ENCODE peak calls at places on chromosomes 12 and 14, in eight cellular contexts. One of them, this sample, is unnamed.

GRCh38 chr14:99549684-99550083 is 54.3 kb downstream of the CCDC85C start:
- DNase-seq in CD4-positive, CD25-positive, alpha-beta regulatory T cell: no peak
- DNase-seq in retina: peak
- DNase-seq in stimulated activated CD4-positive, alpha-beta T cell treated with anti-CD3 and anti-CD28 coated beads, Interleukin-1b, Interleukin-23, amount 100 ng/mL, for 1 hour: no peak
- DNase-seq in GM04504: no peak
- DNase-seq in psoas muscle: no peak
- DNase-seq in activated CD4-positive, alpha-beta T cell treated with anti-CD3 and anti-CD28 coated beads for 36 hours: no peak
- DNase-seq in T47D: peak
- DNase-seq in this sample: no peak

GRCh38 chr14:50070840-50071548 is 45.4 kb downstream of the VCPKMT start:
- DNase-seq in CD4-positive, CD25-positive, alpha-beta regulatory T cell: no peak
- DNase-seq in retina: no peak
- DNase-seq in stimulated activated CD4-positive, alpha-beta T cell treated with anti-CD3 and anti-CD28 coated beads, Interleukin-1b, Interleukin-23, amount 100 ng/mL, for 1 hour: no peak
- DNase-seq in GM04504: no peak
- DNase-seq in psoas muscle: no peak
- DNase-seq in activated CD4-positive, alpha-beta T cell treated with anti-CD3 and anti-CD28 coated beads for 36 hours: no peak
- DNase-seq in T47D: no peak
- DNase-seq in this sample: no peak

GRCh38 chr12:70683976-70684375 is 46.7 kb upstream of the PTPRB start:
- DNase-seq in CD4-positive, CD25-positive, alpha-beta regulatory T cell: no peak
- DNase-seq in retina: no peak
- DNase-seq in stimulated activated CD4-positive, alpha-beta T cell treated with anti-CD3 and anti-CD28 coated beads, Interleukin-1b, Interleukin-23, amount 100 ng/mL, for 1 hour: no peak
- DNase-seq in GM04504: no peak
- DNase-seq in psoas muscle: no peak
- DNase-seq in activated CD4-positive, alpha-beta T cell treated with anti-CD3 and anti-CD28 coated beads for 36 hours: no peak
- DNase-seq in T47D: no peak
- DNase-seq in this sample: no peak

GRCh38 chr12:8037046-8037663 is 4.6 kb downstream of the FOXJ2 start:
- DNase-seq in CD4-positive, CD25-positive, alpha-beta regulatory T cell: peak
- DNase-seq in retina: no peak
- DNase-seq in stimulated activated CD4-positive, alpha-beta T cell treated with anti-CD3 and anti-CD28 coated beads, Interleukin-1b, Interleukin-23, amount 100 ng/mL, for 1 hour: no peak
- DNase-seq in GM04504: no peak
- DNase-seq in psoas muscle: no peak
- DNase-seq in activated CD4-positive, alpha-beta T cell treated with anti-CD3 and anti-CD28 coated beads for 36 hours: no peak
- DNase-seq in T47D: no peak
- DNase-seq in this sample: no peak

GRCh38 chr12:58443273-58443980 is 476.9 kb downstream of the LRIG3 start:
- DNase-seq in CD4-positive, CD25-positive, alpha-beta regulatory T cell: peak
- DNase-seq in retina: no peak
- DNase-seq in stimulated activated CD4-positive, alpha-beta T cell treated with anti-CD3 and anti-CD28 coated beads, Interleukin-1b, Interleukin-23, amount 100 ng/mL, for 1 hour: no peak
- DNase-seq in GM04504: no peak
- DNase-seq in psoas muscle: no peak
- DNase-seq in activated CD4-positive, alpha-beta T cell treated with anti-CD3 and anti-CD28 coated beads for 36 hours: peak
- DNase-seq in T47D: peak
- DNase-seq in this sample: no peak

GRCh38 chr12:122395319-122395718 is 27.1 kb downstream of the CLIP1 start:
- DNase-seq in CD4-positive, CD25-positive, alpha-beta regulatory T cell: peak
- DNase-seq in retina: no peak
- DNase-seq in stimulated activated CD4-positive, alpha-beta T cell treated with anti-CD3 and anti-CD28 coated beads, Interleukin-1b, Interleukin-23, amount 100 ng/mL, for 1 hour: no peak
- DNase-seq in GM04504: peak
- DNase-seq in psoas muscle: no peak
- DNase-seq in activated CD4-positive, alpha-beta T cell treated with anti-CD3 and anti-CD28 coated beads for 36 hours: no peak
- DNase-seq in T47D: peak
- DNase-seq in this sample: no peak

GRCh38 chr12:115626210-115626609 is 651.3 kb downstream of the MED13L start:
- DNase-seq in CD4-positive, CD25-positive, alpha-beta regulatory T cell: no peak
- DNase-seq in retina: no peak
- DNase-seq in stimulated activated CD4-positive, alpha-beta T cell treated with anti-CD3 and anti-CD28 coated beads, Interleukin-1b, Interleukin-23, amount 100 ng/mL, for 1 hour: no peak
- DNase-seq in GM04504: no peak
- DNase-seq in psoas muscle: no peak
- DNase-seq in activated CD4-positive, alpha-beta T cell treated with anti-CD3 and anti-CD28 coated beads for 36 hours: no peak
- DNase-seq in T47D: no peak
- DNase-seq in this sample: no peak

GRCh38 chr14:74488788-74489397 is 4.2 kb downstream of the NPC2 start:
- DNase-seq in CD4-positive, CD25-positive, alpha-beta regulatory T cell: peak
- DNase-seq in retina: no peak
- DNase-seq in stimulated activated CD4-positive, alpha-beta T cell treated with anti-CD3 and anti-CD28 coated beads, Interleukin-1b, Interleukin-23, amount 100 ng/mL, for 1 hour: no peak
- DNase-seq in GM04504: no peak
- DNase-seq in psoas muscle: no peak
- DNase-seq in activated CD4-positive, alpha-beta T cell treated with anti-CD3 and anti-CD28 coated beads for 36 hours: no peak
- DNase-seq in T47D: no peak
- DNase-seq in this sample: no peak

GRCh38 chr12:55728932-55729591 is at the start of gene CD63:
- DNase-seq in CD4-positive, CD25-positive, alpha-beta regulatory T cell: peak
- DNase-seq in retina: peak
- DNase-seq in stimulated activated CD4-positive, alpha-beta T cell treated with anti-CD3 and anti-CD28 coated beads, Interleukin-1b, Interleukin-23, amount 100 ng/mL, for 1 hour: peak
- DNase-seq in GM04504: peak
- DNase-seq in psoas muscle: peak
- DNase-seq in activated CD4-positive, alpha-beta T cell treated with anti-CD3 and anti-CD28 coated beads for 36 hours: peak
- DNase-seq in T47D: peak
- DNase-seq in this sample: no peak

GRCh38 chr14:102071283-102071998 is 15.4 kb downstream of the HSP90AA1 start:
- DNase-seq in CD4-positive, CD25-positive, alpha-beta regulatory T cell: no peak
- DNase-seq in retina: no peak
- DNase-seq in stimulated activated CD4-positive, alpha-beta T cell treated with anti-CD3 and anti-CD28 coated beads, Interleukin-1b, Interleukin-23, amount 100 ng/mL, for 1 hour: no peak
- DNase-seq in GM04504: no peak
- DNase-seq in psoas muscle: no peak
- DNase-seq in activated CD4-positive, alpha-beta T cell treated with anti-CD3 and anti-CD28 coated beads for 36 hours: no peak
- DNase-seq in T47D: no peak
- DNase-seq in this sample: no peak

GRCh38 chr12:42498549-42499247 is 90.8 kb downstream of the PRICKLE1 start:
- DNase-seq in CD4-positive, CD25-positive, alpha-beta regulatory T cell: no peak
- DNase-seq in retina: no peak
- DNase-seq in stimulated activated CD4-positive, alpha-beta T cell treated with anti-CD3 and anti-CD28 coated beads, Interleukin-1b, Interleukin-23, amount 100 ng/mL, for 1 hour: no peak
- DNase-seq in GM04504: no peak
- DNase-seq in psoas muscle: no peak
- DNase-seq in activated CD4-positive, alpha-beta T cell treated with anti-CD3 and anti-CD28 coated beads for 36 hours: no peak
- DNase-seq in T47D: no peak
- DNase-seq in this sample: no peak

GRCh38 chr12:27652174-27652763 is 44.0 kb upstream of the REP15 start:
- DNase-seq in CD4-positive, CD25-positive, alpha-beta regulatory T cell: peak
- DNase-seq in retina: peak
- DNase-seq in stimulated activated CD4-positive, alpha-beta T cell treated with anti-CD3 and anti-CD28 coated beads, Interleukin-1b, Interleukin-23, amount 100 ng/mL, for 1 hour: no peak
- DNase-seq in GM04504: peak
- DNase-seq in psoas muscle: no peak
- DNase-seq in activated CD4-positive, alpha-beta T cell treated with anti-CD3 and anti-CD28 coated beads for 36 hours: peak
- DNase-seq in T47D: peak
- DNase-seq in this sample: no peak

GRCh38 chr12:75631809-75632208 is 120.4 kb upstream of the KRR1 start:
- DNase-seq in CD4-positive, CD25-positive, alpha-beta regulatory T cell: no peak
- DNase-seq in retina: no peak
- DNase-seq in stimulated activated CD4-positive, alpha-beta T cell treated with anti-CD3 and anti-CD28 coated beads, Interleukin-1b, Interleukin-23, amount 100 ng/mL, for 1 hour: no peak
- DNase-seq in GM04504: no peak
- DNase-seq in psoas muscle: no peak
- DNase-seq in activated CD4-positive, alpha-beta T cell treated with anti-CD3 and anti-CD28 coated beads for 36 hours: no peak
- DNase-seq in T47D: no peak
- DNase-seq in this sample: no peak

GRCh38 chr12:42759622-42760273 is 170.2 kb upstream of the PRICKLE1 start:
- DNase-seq in CD4-positive, CD25-positive, alpha-beta regulatory T cell: no peak
- DNase-seq in retina: no peak
- DNase-seq in stimulated activated CD4-positive, alpha-beta T cell treated with anti-CD3 and anti-CD28 coated beads, Interleukin-1b, Interleukin-23, amount 100 ng/mL, for 1 hour: no peak
- DNase-seq in GM04504: peak
- DNase-seq in psoas muscle: peak
- DNase-seq in activated CD4-positive, alpha-beta T cell treated with anti-CD3 and anti-CD28 coated beads for 36 hours: no peak
- DNase-seq in T47D: peak
- DNase-seq in this sample: no peak

GRCh38 chr12:94266796-94267529 is 118.6 kb downstream of the PLXNC1 start:
- DNase-seq in CD4-positive, CD25-positive, alpha-beta regulatory T cell: no peak
- DNase-seq in retina: no peak
- DNase-seq in stimulated activated CD4-positive, alpha-beta T cell treated with anti-CD3 and anti-CD28 coated beads, Interleukin-1b, Interleukin-23, amount 100 ng/mL, for 1 hour: no peak
- DNase-seq in GM04504: peak
- DNase-seq in psoas muscle: no peak
- DNase-seq in activated CD4-positive, alpha-beta T cell treated with anti-CD3 and anti-CD28 coated beads for 36 hours: no peak
- DNase-seq in T47D: peak
- DNase-seq in this sample: no peak

GRCh38 chr12:48995061-48995879 is 3.9 kb downstream of the DDN start:
- DNase-seq in CD4-positive, CD25-positive, alpha-beta regulatory T cell: no peak
- DNase-seq in retina: peak
- DNase-seq in stimulated activated CD4-positive, alpha-beta T cell treated with anti-CD3 and anti-CD28 coated beads, Interleukin-1b, Interleukin-23, amount 100 ng/mL, for 1 hour: no peak
- DNase-seq in GM04504: no peak
- DNase-seq in psoas muscle: peak
- DNase-seq in activated CD4-positive, alpha-beta T cell treated with anti-CD3 and anti-CD28 coated beads for 36 hours: peak
- DNase-seq in T47D: peak
- DNase-seq in this sample: no peak

GRCh38 chr14:56394826-56395543 is 184.6 kb upstream of the TMEM260 start:
- DNase-seq in CD4-positive, CD25-positive, alpha-beta regulatory T cell: no peak
- DNase-seq in retina: no peak
- DNase-seq in stimulated activated CD4-positive, alpha-beta T cell treated with anti-CD3 and anti-CD28 coated beads, Interleukin-1b, Interleukin-23, amount 100 ng/mL, for 1 hour: no peak
- DNase-seq in GM04504: no peak
- DNase-seq in psoas muscle: no peak
- DNase-seq in activated CD4-positive, alpha-beta T cell treated with anti-CD3 and anti-CD28 coated beads for 36 hours: no peak
- DNase-seq in T47D: no peak
- DNase-seq in this sample: no peak

GRCh38 chr12:5487971-5488955 is 56.4 kb downstream of the NTF3 start:
- DNase-seq in CD4-positive, CD25-positive, alpha-beta regulatory T cell: no peak
- DNase-seq in retina: no peak
- DNase-seq in stimulated activated CD4-positive, alpha-beta T cell treated with anti-CD3 and anti-CD28 coated beads, Interleukin-1b, Interleukin-23, amount 100 ng/mL, for 1 hour: no peak
- DNase-seq in GM04504: no peak
- DNase-seq in psoas muscle: no peak
- DNase-seq in activated CD4-positive, alpha-beta T cell treated with anti-CD3 and anti-CD28 coated beads for 36 hours: no peak
- DNase-seq in T47D: no peak
- DNase-seq in this sample: no peak

GRCh38 chr12:52243264-52243773 is 10.3 kb downstream of the KRT7 start:
- DNase-seq in CD4-positive, CD25-positive, alpha-beta regulatory T cell: no peak
- DNase-seq in retina: no peak
- DNase-seq in stimulated activated CD4-positive, alpha-beta T cell treated with anti-CD3 and anti-CD28 coated beads, Interleukin-1b, Interleukin-23, amount 100 ng/mL, for 1 hour: no peak
- DNase-seq in GM04504: no peak
- DNase-seq in psoas muscle: peak
- DNase-seq in activated CD4-positive, alpha-beta T cell treated with anti-CD3 and anti-CD28 coated beads for 36 hours: no peak
- DNase-seq in T47D: peak
- DNase-seq in this sample: no peak

GRCh38 chr12:56574210-56574609 is 52.6 kb downstream of the RBMS2 start:
- DNase-seq in CD4-positive, CD25-positive, alpha-beta regulatory T cell: no peak
- DNase-seq in retina: no peak
- DNase-seq in stimulated activated CD4-positive, alpha-beta T cell treated with anti-CD3 and anti-CD28 coated beads, Interleukin-1b, Interleukin-23, amount 100 ng/mL, for 1 hour: no peak
- DNase-seq in GM04504: no peak
- DNase-seq in psoas muscle: no peak
- DNase-seq in activated CD4-positive, alpha-beta T cell treated with anti-CD3 and anti-CD28 coated beads for 36 hours: no peak
- DNase-seq in T47D: no peak
- DNase-seq in this sample: no peak

GRCh38 chr14:71586131-71586893 is 345.9 kb upstream of the RGS6 start:
- DNase-seq in CD4-positive, CD25-positive, alpha-beta regulatory T cell: no peak
- DNase-seq in retina: peak
- DNase-seq in stimulated activated CD4-positive, alpha-beta T cell treated with anti-CD3 and anti-CD28 coated beads, Interleukin-1b, Interleukin-23, amount 100 ng/mL, for 1 hour: no peak
- DNase-seq in GM04504: no peak
- DNase-seq in psoas muscle: no peak
- DNase-seq in activated CD4-positive, alpha-beta T cell treated with anti-CD3 and anti-CD28 coated beads for 36 hours: no peak
- DNase-seq in T47D: no peak
- DNase-seq in this sample: no peak

GRCh38 chr12:113019045-113019444 is 37.5 kb upstream of the DTX1 start:
- DNase-seq in CD4-positive, CD25-positive, alpha-beta regulatory T cell: no peak
- DNase-seq in retina: no peak
- DNase-seq in stimulated activated CD4-positive, alpha-beta T cell treated with anti-CD3 and anti-CD28 coated beads, Interleukin-1b, Interleukin-23, amount 100 ng/mL, for 1 hour: no peak
- DNase-seq in GM04504: no peak
- DNase-seq in psoas muscle: no peak
- DNase-seq in activated CD4-positive, alpha-beta T cell treated with anti-CD3 and anti-CD28 coated beads for 36 hours: no peak
- DNase-seq in T47D: no peak
- DNase-seq in this sample: no peak

GRCh38 chr12:105214670-105215375 is 21.2 kb downstream of the APPL2 start:
- DNase-seq in CD4-positive, CD25-positive, alpha-beta regulatory T cell: no peak
- DNase-seq in retina: no peak
- DNase-seq in stimulated activated CD4-positive, alpha-beta T cell treated with anti-CD3 and anti-CD28 coated beads, Interleukin-1b, Interleukin-23, amount 100 ng/mL, for 1 hour: no peak
- DNase-seq in GM04504: no peak
- DNase-seq in psoas muscle: no peak
- DNase-seq in activated CD4-positive, alpha-beta T cell treated with anti-CD3 and anti-CD28 coated beads for 36 hours: no peak
- DNase-seq in T47D: peak
- DNase-seq in this sample: no peak

GRCh38 chr12:104370989-104371870 is 67.7 kb downstream of the EID3 start:
- DNase-seq in CD4-positive, CD25-positive, alpha-beta regulatory T cell: no peak
- DNase-seq in retina: no peak
- DNase-seq in stimulated activated CD4-positive, alpha-beta T cell treated with anti-CD3 and anti-CD28 coated beads, Interleukin-1b, Interleukin-23, amount 100 ng/mL, for 1 hour: no peak
- DNase-seq in GM04504: no peak
- DNase-seq in psoas muscle: no peak
- DNase-seq in activated CD4-positive, alpha-beta T cell treated with anti-CD3 and anti-CD28 coated beads for 36 hours: no peak
- DNase-seq in T47D: peak
- DNase-seq in this sample: no peak

GRCh38 chr12:89949457-89950195 is 241.0 kb upstream of the ATP2B1 start:
- DNase-seq in CD4-positive, CD25-positive, alpha-beta regulatory T cell: peak
- DNase-seq in retina: no peak
- DNase-seq in stimulated activated CD4-positive, alpha-beta T cell treated with anti-CD3 and anti-CD28 coated beads, Interleukin-1b, Interleukin-23, amount 100 ng/mL, for 1 hour: no peak
- DNase-seq in GM04504: peak
- DNase-seq in psoas muscle: no peak
- DNase-seq in activated CD4-positive, alpha-beta T cell treated with anti-CD3 and anti-CD28 coated beads for 36 hours: peak
- DNase-seq in T47D: no peak
- DNase-seq in this sample: no peak

GRCh38 chr14:75615200-75615599 is 36.8 kb downstream of the FLVCR2 start:
- DNase-seq in CD4-positive, CD25-positive, alpha-beta regulatory T cell: no peak
- DNase-seq in retina: no peak
- DNase-seq in stimulated activated CD4-positive, alpha-beta T cell treated with anti-CD3 and anti-CD28 coated beads, Interleukin-1b, Interleukin-23, amount 100 ng/mL, for 1 hour: no peak
- DNase-seq in GM04504: no peak
- DNase-seq in psoas muscle: no peak
- DNase-seq in activated CD4-positive, alpha-beta T cell treated with anti-CD3 and anti-CD28 coated beads for 36 hours: no peak
- DNase-seq in T47D: no peak
- DNase-seq in this sample: no peak

GRCh38 chr12:67968725-67969124 is 20.5 kb upstream of the IFNG-AS1 start:
- DNase-seq in CD4-positive, CD25-positive, alpha-beta regulatory T cell: no peak
- DNase-seq in retina: no peak
- DNase-seq in stimulated activated CD4-positive, alpha-beta T cell treated with anti-CD3 and anti-CD28 coated beads, Interleukin-1b, Interleukin-23, amount 100 ng/mL, for 1 hour: no peak
- DNase-seq in GM04504: no peak
- DNase-seq in psoas muscle: no peak
- DNase-seq in activated CD4-positive, alpha-beta T cell treated with anti-CD3 and anti-CD28 coated beads for 36 hours: no peak
- DNase-seq in T47D: no peak
- DNase-seq in this sample: no peak

GRCh38 chr14:69879175-69880047 is at the start of gene SMOC1:
- DNase-seq in CD4-positive, CD25-positive, alpha-beta regulatory T cell: no peak
- DNase-seq in retina: peak
- DNase-seq in stimulated activated CD4-positive, alpha-beta T cell treated with anti-CD3 and anti-CD28 coated beads, Interleukin-1b, Interleukin-23, amount 100 ng/mL, for 1 hour: no peak
- DNase-seq in GM04504: no peak
- DNase-seq in psoas muscle: peak
- DNase-seq in activated CD4-positive, alpha-beta T cell treated with anti-CD3 and anti-CD28 coated beads for 36 hours: peak
- DNase-seq in T47D: no peak
- DNase-seq in this sample: peak

GRCh38 chr12:101490286-101490920 is 15.3 kb downstream of the SPIC start:
- DNase-seq in CD4-positive, CD25-positive, alpha-beta regulatory T cell: peak
- DNase-seq in retina: no peak
- DNase-seq in stimulated activated CD4-positive, alpha-beta T cell treated with anti-CD3 and anti-CD28 coated beads, Interleukin-1b, Interleukin-23, amount 100 ng/mL, for 1 hour: no peak
- DNase-seq in GM04504: no peak
- DNase-seq in psoas muscle: no peak
- DNase-seq in activated CD4-positive, alpha-beta T cell treated with anti-CD3 and anti-CD28 coated beads for 36 hours: peak
- DNase-seq in T47D: peak
- DNase-seq in this sample: no peak

GRCh38 chr14:89214221-89214965 is 202.6 kb downstream of the FOXN3 start:
- DNase-seq in CD4-positive, CD25-positive, alpha-beta regulatory T cell: no peak
- DNase-seq in retina: no peak
- DNase-seq in stimulated activated CD4-positive, alpha-beta T cell treated with anti-CD3 and anti-CD28 coated beads, Interleukin-1b, Interleukin-23, amount 100 ng/mL, for 1 hour: no peak
- DNase-seq in GM04504: no peak
- DNase-seq in psoas muscle: peak
- DNase-seq in activated CD4-positive, alpha-beta T cell treated with anti-CD3 and anti-CD28 coated beads for 36 hours: no peak
- DNase-seq in T47D: peak
- DNase-seq in this sample: no peak

GRCh38 chr14:55446127-55446736 is 5.8 kb upstream of the TBPL2 start:
- DNase-seq in CD4-positive, CD25-positive, alpha-beta regulatory T cell: peak
- DNase-seq in retina: peak
- DNase-seq in stimulated activated CD4-positive, alpha-beta T cell treated with anti-CD3 and anti-CD28 coated beads, Interleukin-1b, Interleukin-23, amount 100 ng/mL, for 1 hour: peak
- DNase-seq in GM04504: peak
- DNase-seq in psoas muscle: no peak
- DNase-seq in activated CD4-positive, alpha-beta T cell treated with anti-CD3 and anti-CD28 coated beads for 36 hours: peak
- DNase-seq in T47D: peak
- DNase-seq in this sample: no peak

This sample was measured in vagina.